ENCODE peak calls at places on chromosomes 4 and X, in four cellular contexts. One of them, this sample, is unnamed.
A peak's percentile ranks its signal among the peaks of the same experiment; 100 is the strongest.

GRCh38 chrX:71577682-71578081 is 555 bp upstream of the GCNA start:
- DNase-seq in HL-60: no peak
- DNase-seq in type B pancreatic cell: no peak
- DNase-seq in NCI-H748 treated with DMSO at 0.1 percent for 48 hours: no peak
- DNase-seq in this sample: no peak

GRCh38 chrX:118520858-118521206 is 25.2 kb downstream of the DOCK11 start:
- DNase-seq in type B pancreatic cell: no peak
- DNase-seq in NCI-H748 treated with DMSO at 0.1 percent for 48 hours: no peak
- DNase-seq in HL-60: no peak
- DNase-seq in this sample: no peak

GRCh38 chrX:23554304-23554703 is 113.0 kb upstream of the PRDX4 start:
- DNase-seq in type B pancreatic cell: no peak
- DNase-seq in HL-60: no peak
- DNase-seq in NCI-H748 treated with DMSO at 0.1 percent for 48 hours: peak; percentile 45
- DNase-seq in this sample: no peak

GRCh38 chr4:184420402-184420801 is 53.9 kb downstream of the IRF2 start:
- DNase-seq in type B pancreatic cell: no peak
- DNase-seq in HL-60: no peak
- DNase-seq in NCI-H748 treated with DMSO at 0.1 percent for 48 hours: no peak
- DNase-seq in this sample: no peak

GRCh38 chrX:437636-438390 is 51.1 kb upstream of the PPP2R3B start:
- DNase-seq in NCI-H748 treated with DMSO at 0.1 percent for 48 hours: no peak
- DNase-seq in HL-60: no peak
- DNase-seq in type B pancreatic cell: no peak
- DNase-seq in this sample: no peak

GRCh38 chr4:10160280-10160856 is 43.8 kb upstream of the WDR1 start:
- DNase-seq in NCI-H748 treated with DMSO at 0.1 percent for 48 hours: peak; percentile 5
- DNase-seq in type B pancreatic cell: no peak
- DNase-seq in HL-60: no peak
- DNase-seq in this sample: no peak

GRCh38 chr4:75370582-75370981 is 143.6 kb downstream of the RCHY1 start:
- DNase-seq in type B pancreatic cell: no peak
- DNase-seq in NCI-H748 treated with DMSO at 0.1 percent for 48 hours: peak; percentile 10
- DNase-seq in HL-60: no peak
- DNase-seq in this sample: no peak

GRCh38 chrX:144896323-144896722 is 351.0 kb upstream of the SPANXN1 start:
- DNase-seq in HL-60: peak; percentile 0
- DNase-seq in NCI-H748 treated with DMSO at 0.1 percent for 48 hours: no peak
- DNase-seq in type B pancreatic cell: no peak
- DNase-seq in this sample: no peak

GRCh38 chrX:67587946-67588624 is 44.3 kb downstream of the AR start:
- DNase-seq in type B pancreatic cell: no peak
- DNase-seq in NCI-H748 treated with DMSO at 0.1 percent for 48 hours: no peak
- DNase-seq in HL-60: no peak
- DNase-seq in this sample: no peak

GRCh38 chr4:112881842-112882241 is 167.6 kb upstream of the ANK2 start:
- DNase-seq in NCI-H748 treated with DMSO at 0.1 percent for 48 hours: no peak
- DNase-seq in type B pancreatic cell: no peak
- DNase-seq in HL-60: no peak
- DNase-seq in this sample: no peak

GRCh38 chr4:100075056-100075455 is 115.2 kb downstream of the DDIT4L start:
- DNase-seq in NCI-H748 treated with DMSO at 0.1 percent for 48 hours: no peak
- DNase-seq in type B pancreatic cell: no peak
- DNase-seq in HL-60: no peak
- DNase-seq in this sample: no peak

GRCh38 chr4:139655116-139655515 is 10.5 kb upstream of the MGST2 start:
- DNase-seq in HL-60: no peak
- DNase-seq in type B pancreatic cell: no peak
- DNase-seq in NCI-H748 treated with DMSO at 0.1 percent for 48 hours: no peak
- DNase-seq in this sample: no peak

GRCh38 chrX:129737921-129738320 is 858 bp upstream of the XPNPEP2 start:
- DNase-seq in NCI-H748 treated with DMSO at 0.1 percent for 48 hours: no peak
- DNase-seq in HL-60: no peak
- DNase-seq in type B pancreatic cell: no peak
- DNase-seq in this sample: no peak